ENCODE peak calls at places on chromosomes 11 and 22, in five cellular contexts. One of them, this sample, is unnamed.
A peak's percentile ranks its signal among the peaks of the same experiment; 100 is the strongest.

GRCh38 chr11:61960532-61960931 is 6.9 kb downstream of the FTH1 start:
- DNase-seq in foreskin fibroblast: no peak
- DNase-seq in psoas muscle: no peak
- DNase-seq in astrocyte of the cerebellum: no peak
- DNase-seq in mammary epithelial cell: no peak
- DNase-seq in this sample: no peak

GRCh38 chr22:17106161-17106784 is 14.9 kb downstream of the TMEM121B start:
- DNase-seq in foreskin fibroblast: no peak
- DNase-seq in astrocyte of the cerebellum: no peak
- DNase-seq in mammary epithelial cell: no peak
- DNase-seq in psoas muscle: no peak
- DNase-seq in this sample: no peak

GRCh38 chr11:61026121-61027031 is 54.9 kb downstream of the CD6 start:
- DNase-seq in astrocyte of the cerebellum: no peak
- DNase-seq in mammary epithelial cell: no peak
- DNase-seq in psoas muscle: no peak
- DNase-seq in foreskin fibroblast: no peak
- DNase-seq in this sample: no peak

GRCh38 chr22:37195921-37196320 is 7.9 kb upstream of the C1QTNF6 start:
- DNase-seq in foreskin fibroblast: no peak
- DNase-seq in psoas muscle: peak; percentile 40
- DNase-seq in astrocyte of the cerebellum: no peak
- DNase-seq in mammary epithelial cell: peak; percentile 65
- DNase-seq in this sample: no peak

GRCh38 chr22:17369553-17370035 is 334 bp downstream of the CECR2 start:
- DNase-seq in mammary epithelial cell: no peak
- DNase-seq in astrocyte of the cerebellum: no peak
- DNase-seq in foreskin fibroblast: peak; percentile 8
- DNase-seq in psoas muscle: peak; percentile 78
- DNase-seq in this sample: no peak

GRCh38 chr11:35615911-35616900 is 2.1 kb upstream of the FJX1 start:
- DNase-seq in foreskin fibroblast: peak; percentile 85
- DNase-seq in psoas muscle: no peak
- DNase-seq in mammary epithelial cell: no peak
- DNase-seq in astrocyte of the cerebellum: no peak
- DNase-seq in this sample: no peak

GRCh38 chr11:13463779-13464290 is 813 bp upstream of the BTBD10 start:
- DNase-seq in foreskin fibroblast: peak; percentile 44
- DNase-seq in mammary epithelial cell: no peak
- DNase-seq in astrocyte of the cerebellum: no peak
- DNase-seq in psoas muscle: no peak
- DNase-seq in this sample: no peak

GRCh38 chr22:35587447-35587870 is 29.7 kb downstream of the MB start:
- DNase-seq in psoas muscle: peak; percentile 94
- DNase-seq in astrocyte of the cerebellum: no peak
- DNase-seq in foreskin fibroblast: no peak
- DNase-seq in mammary epithelial cell: no peak
- DNase-seq in this sample: no peak

GRCh38 chr22:19679476-19680099 is 34.7 kb upstream of the SEPTIN5 start:
- DNase-seq in psoas muscle: peak; percentile 80
- DNase-seq in astrocyte of the cerebellum: no peak
- DNase-seq in foreskin fibroblast: peak; percentile 32
- DNase-seq in mammary epithelial cell: no peak
- DNase-seq in this sample: no peak

GRCh38 chr11:63997801-63998332 is 11.6 kb downstream of the OTUB1 start:
- DNase-seq in foreskin fibroblast: no peak
- DNase-seq in astrocyte of the cerebellum: no peak
- DNase-seq in mammary epithelial cell: no peak
- DNase-seq in psoas muscle: no peak
- DNase-seq in this sample: no peak

GRCh38 chr11:64000740-64001514 is 14.7 kb downstream of the OTUB1 start:
- DNase-seq in foreskin fibroblast: no peak
- DNase-seq in astrocyte of the cerebellum: no peak
- DNase-seq in mammary epithelial cell: no peak
- DNase-seq in psoas muscle: no peak
- DNase-seq in this sample: no peak

GRCh38 chr11:63998558-63999348 is 12.5 kb downstream of the OTUB1 start:
- DNase-seq in psoas muscle: no peak
- DNase-seq in mammary epithelial cell: peak; percentile 54
- DNase-seq in astrocyte of the cerebellum: no peak
- DNase-seq in foreskin fibroblast: no peak
- DNase-seq in this sample: no peak

GRCh38 chr11:64000026-64000739 is 13.9 kb downstream of the OTUB1 start:
- DNase-seq in astrocyte of the cerebellum: peak; percentile 23
- DNase-seq in foreskin fibroblast: peak; percentile 89
- DNase-seq in mammary epithelial cell: peak; percentile 35
- DNase-seq in psoas muscle: peak; percentile 86
- DNase-seq in this sample: no peak

GRCh38 chr11:63999349-64000025 is 13.2 kb downstream of the OTUB1 start:
- DNase-seq in astrocyte of the cerebellum: no peak
- DNase-seq in mammary epithelial cell: peak; percentile 89
- DNase-seq in psoas muscle: peak; percentile 71
- DNase-seq in foreskin fibroblast: peak; percentile 83
- DNase-seq in this sample: no peak
- H3K4me3 ChIP-seq in astrocyte of the cerebellum: peak overlapping the region; percentile 12
- H3K4me3 ChIP-seq in mammary epithelial cell: no peak overlapping the region
- H3K4me3 ChIP-seq in psoas muscle: peak overlapping the region; percentile 53
- H3K4me3 ChIP-seq in foreskin fibroblast: no peak overlapping the region
- H3K4me3 ChIP-seq in this sample: no peak overlapping the region

DNA sequence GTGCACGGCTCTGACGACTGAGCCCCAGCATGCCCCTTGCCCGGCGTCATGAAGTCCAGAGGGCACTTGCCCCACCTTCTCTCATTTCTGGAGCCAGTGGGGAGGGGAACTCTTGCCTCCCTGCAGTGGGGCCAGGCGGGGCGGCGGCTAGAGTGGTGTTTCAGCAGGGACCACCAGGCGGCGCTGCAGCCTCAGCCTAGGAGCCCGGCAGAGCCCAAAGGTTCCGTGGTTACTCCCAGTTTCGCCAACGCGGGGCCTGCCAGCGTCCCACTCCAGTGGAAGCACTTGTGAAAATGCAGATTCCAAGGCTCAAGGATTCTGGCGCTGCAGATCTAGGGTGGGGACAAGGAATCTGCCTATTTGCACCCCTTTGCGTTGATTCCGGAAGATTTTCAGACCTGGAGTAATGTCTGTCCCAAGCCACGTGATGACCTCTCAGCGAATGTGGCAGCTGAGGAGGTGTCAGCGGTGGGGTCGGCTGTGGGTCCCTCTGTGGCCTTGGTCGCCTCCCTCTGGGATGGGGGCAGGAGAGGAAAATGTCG is 55.7 kb downstream of the CD82 start:
- DNase-seq in mammary epithelial cell: no peak
- DNase-seq in psoas muscle: peak; percentile 85
- DNase-seq in astrocyte of the cerebellum: no peak
- DNase-seq in foreskin fibroblast: peak; percentile 77
- DNase-seq in this sample: no peak
- H3K4me3 ChIP-seq in mammary epithelial cell: no peak overlapping the region
- H3K4me3 ChIP-seq in psoas muscle: no peak overlapping the region
- H3K4me3 ChIP-seq in astrocyte of the cerebellum: no peak overlapping the region
- H3K4me3 ChIP-seq in foreskin fibroblast: no peak overlapping the region
- H3K4me3 ChIP-seq in this sample: no peak overlapping the region

GRCh38 chr11:117876341-117877119 is at the start of gene FXYD6:
- DNase-seq in mammary epithelial cell: no peak
- DNase-seq in foreskin fibroblast: peak; percentile 42
- DNase-seq in psoas muscle: no peak
- DNase-seq in astrocyte of the cerebellum: no peak
- DNase-seq in this sample: no peak
- H3K4me3 ChIP-seq in mammary epithelial cell: peak within 1 kb of the TSS; percentile 25
- H3K4me3 ChIP-seq in foreskin fibroblast: peak within 1 kb of the TSS; percentile 42
- H3K4me3 ChIP-seq in psoas muscle: peak within 1 kb of the TSS; percentile 68
- H3K4me3 ChIP-seq in astrocyte of the cerebellum: peak within 1 kb of the TSS; percentile 46
- H3K4me3 ChIP-seq in this sample: peak within 1 kb of the TSS; percentile 75

GRCh38 chr22:27615408-27615807 is 186.1 kb downstream of the MN1 start:
- DNase-seq in foreskin fibroblast: no peak
- DNase-seq in mammary epithelial cell: no peak
- DNase-seq in psoas muscle: no peak
- DNase-seq in astrocyte of the cerebellum: no peak
- DNase-seq in this sample: no peak

GRCh38 chr22:27612075-27612474 is 189.5 kb downstream of the MN1 start:
- DNase-seq in mammary epithelial cell: no peak
- DNase-seq in foreskin fibroblast: no peak
- DNase-seq in psoas muscle: no peak
- DNase-seq in astrocyte of the cerebellum: no peak
- DNase-seq in this sample: no peak

GRCh38 chr22:27613099-27614089 is 188.2 kb downstream of the MN1 start:
- DNase-seq in mammary epithelial cell: no peak
- DNase-seq in astrocyte of the cerebellum: no peak
- DNase-seq in foreskin fibroblast: no peak
- DNase-seq in psoas muscle: no peak
- DNase-seq in this sample: no peak

GRCh38 chr22:27616033-27616432 is 185.5 kb downstream of the MN1 start:
- DNase-seq in mammary epithelial cell: no peak
- DNase-seq in foreskin fibroblast: no peak
- DNase-seq in psoas muscle: no peak
- DNase-seq in astrocyte of the cerebellum: no peak
- DNase-seq in this sample: no peak

GRCh38 chr22:27614291-27615007 is 187.1 kb downstream of the MN1 start:
- DNase-seq in astrocyte of the cerebellum: no peak
- DNase-seq in psoas muscle: no peak
- DNase-seq in mammary epithelial cell: no peak
- DNase-seq in foreskin fibroblast: peak; percentile 5
- DNase-seq in this sample: no peak
- H3K4me3 ChIP-seq in astrocyte of the cerebellum: peak overlapping the region; percentile 16
- H3K4me3 ChIP-seq in psoas muscle: peak overlapping the region; percentile 52
- H3K4me3 ChIP-seq in mammary epithelial cell: no peak overlapping the region
- H3K4me3 ChIP-seq in foreskin fibroblast: no peak overlapping the region
- H3K4me3 ChIP-seq in this sample: peak overlapping the region; percentile 2

DNA sequence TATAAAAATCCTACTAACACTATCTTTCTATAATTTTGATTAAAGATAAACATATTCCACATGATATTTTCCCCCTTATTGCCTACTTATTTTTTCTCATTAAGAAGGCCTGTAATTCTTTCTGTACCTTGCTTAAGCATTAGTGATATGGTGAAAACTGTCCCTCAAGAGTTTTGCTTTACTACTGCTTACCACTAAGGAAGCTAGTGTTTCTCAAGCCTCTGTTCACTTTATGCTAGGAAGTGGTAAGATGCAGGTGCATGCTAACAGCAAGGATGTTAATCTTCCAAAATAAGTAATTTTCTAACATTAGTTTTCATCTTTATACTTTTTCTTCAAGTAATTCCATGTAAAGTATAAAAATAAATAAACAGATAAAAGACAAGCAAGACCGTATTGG is 731.2 kb upstream of the CNTN5 start:
- DNase-seq in foreskin fibroblast: no peak
- DNase-seq in mammary epithelial cell: no peak
- DNase-seq in psoas muscle: no peak
- DNase-seq in astrocyte of the cerebellum: no peak
- DNase-seq in this sample: no peak
- H3K4me3 ChIP-seq in foreskin fibroblast: no peak overlapping the region
- H3K4me3 ChIP-seq in mammary epithelial cell: no peak overlapping the region
- H3K4me3 ChIP-seq in psoas muscle: no peak overlapping the region
- H3K4me3 ChIP-seq in astrocyte of the cerebellum: no peak overlapping the region
- H3K4me3 ChIP-seq in this sample: no peak overlapping the region

DNA sequence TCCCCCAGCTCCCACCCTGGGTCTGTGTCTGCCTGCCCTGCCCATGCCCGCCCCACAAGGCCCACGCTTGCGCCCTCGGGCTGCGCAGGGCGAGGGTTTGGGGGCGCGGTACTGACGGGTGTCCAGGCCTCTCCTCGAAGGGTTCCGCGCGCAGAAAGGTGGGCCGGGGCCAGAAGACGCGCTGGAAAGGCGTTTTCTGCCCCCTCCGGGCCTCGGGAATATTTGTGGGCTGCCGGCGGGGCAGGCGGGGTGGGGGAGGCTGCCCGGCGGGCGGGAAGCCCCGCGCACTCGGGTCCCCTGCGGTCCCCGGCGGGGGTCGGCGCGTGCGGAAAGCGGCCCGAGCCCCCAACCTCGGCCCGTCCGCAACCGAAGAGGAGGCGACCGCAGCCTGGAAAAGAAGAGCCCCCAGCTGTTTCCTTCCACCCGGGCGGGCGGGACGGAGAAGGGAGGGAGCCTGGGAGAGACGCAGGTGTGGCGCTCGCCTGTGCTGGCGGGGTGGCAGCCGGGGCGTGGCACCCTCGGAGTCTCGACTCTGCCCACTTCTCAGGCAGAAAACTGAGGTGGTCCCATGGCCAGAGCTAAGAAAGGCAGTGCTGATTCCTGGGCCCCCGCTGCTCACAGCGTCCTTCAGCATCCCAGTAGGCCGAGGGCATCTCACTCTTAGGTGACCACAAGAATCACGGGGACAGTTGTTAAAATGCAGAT is 59.0 kb downstream of the THAP12 start:
- DNase-seq in psoas muscle: no peak
- DNase-seq in mammary epithelial cell: no peak
- DNase-seq in foreskin fibroblast: no peak
- DNase-seq in astrocyte of the cerebellum: no peak
- DNase-seq in this sample: no peak
- H3K4me3 ChIP-seq in psoas muscle: peak overlapping the region; percentile 42
- H3K4me3 ChIP-seq in mammary epithelial cell: no peak overlapping the region
- H3K4me3 ChIP-seq in foreskin fibroblast: no peak overlapping the region
- H3K4me3 ChIP-seq in astrocyte of the cerebellum: no peak overlapping the region
- H3K4me3 ChIP-seq in this sample: no peak overlapping the region

DNA sequence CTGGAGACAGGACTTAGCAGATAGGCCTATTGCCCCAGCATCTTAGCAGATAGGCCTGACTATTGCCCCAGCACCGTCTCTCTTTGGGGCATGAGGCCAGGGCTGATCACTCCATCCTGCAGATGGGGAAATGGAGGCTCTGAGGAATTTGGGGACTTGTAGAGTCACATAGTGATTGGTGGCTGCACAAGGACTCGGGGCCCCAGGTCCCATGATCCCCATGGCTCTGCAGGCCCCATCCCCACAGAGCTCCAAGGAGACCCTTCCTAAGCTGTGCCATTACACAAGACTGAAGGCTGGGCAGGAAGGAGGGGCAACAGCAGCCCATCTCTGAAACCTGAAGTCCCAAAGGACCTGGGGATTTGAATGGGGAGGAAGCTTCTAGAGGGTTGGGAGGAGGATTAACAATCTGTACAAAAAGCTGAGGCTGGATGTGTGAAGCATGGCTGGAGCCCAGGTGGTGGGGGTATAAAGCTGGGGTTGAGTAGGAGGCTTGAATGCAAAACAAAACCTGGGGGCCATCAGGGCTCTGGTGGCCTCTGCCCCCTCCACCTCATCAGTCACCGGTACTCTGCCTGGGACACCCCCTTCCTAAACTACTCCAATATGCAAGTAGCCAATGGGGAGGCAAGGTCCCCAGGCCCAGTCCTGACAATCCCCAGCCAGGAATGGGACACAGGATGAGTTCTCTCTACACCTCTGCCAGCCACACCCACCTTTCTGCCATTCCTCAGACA is 1.5 kb downstream of the ARAP1 start:
- DNase-seq in psoas muscle: peak; percentile 24
- DNase-seq in astrocyte of the cerebellum: no peak
- DNase-seq in mammary epithelial cell: no peak
- DNase-seq in foreskin fibroblast: no peak
- DNase-seq in this sample: no peak
- H3K4me3 ChIP-seq in psoas muscle: peak overlapping the region; percentile 84
- H3K4me3 ChIP-seq in astrocyte of the cerebellum: no peak overlapping the region
- H3K4me3 ChIP-seq in mammary epithelial cell: no peak overlapping the region
- H3K4me3 ChIP-seq in foreskin fibroblast: peak overlapping the region; percentile 84
- H3K4me3 ChIP-seq in this sample: no peak overlapping the region

DNA sequence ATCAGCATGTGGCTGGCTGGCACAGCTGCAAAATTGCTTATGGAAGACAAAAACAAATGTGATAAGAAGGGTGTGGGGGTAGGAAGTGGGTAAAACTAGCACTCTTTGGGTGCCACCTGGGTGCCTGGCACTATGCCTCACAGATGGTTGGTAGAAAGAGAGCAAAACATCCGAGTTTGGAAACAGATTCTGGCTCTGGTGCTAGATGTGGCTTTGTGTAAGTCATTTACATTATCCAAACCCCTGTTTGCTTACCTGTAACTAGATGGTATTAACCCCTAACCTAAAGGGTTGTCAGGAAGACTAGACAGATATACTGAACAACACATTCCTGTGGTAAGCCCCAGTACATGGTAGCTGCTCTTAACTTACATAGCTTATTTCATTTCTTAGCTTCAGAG is 905.6 kb downstream of the DLG2 start:
- DNase-seq in foreskin fibroblast: no peak
- DNase-seq in psoas muscle: no peak
- DNase-seq in mammary epithelial cell: no peak
- DNase-seq in astrocyte of the cerebellum: no peak
- DNase-seq in this sample: no peak
- H3K4me3 ChIP-seq in foreskin fibroblast: no peak overlapping the region
- H3K4me3 ChIP-seq in psoas muscle: peak overlapping the region; percentile 77
- H3K4me3 ChIP-seq in mammary epithelial cell: no peak overlapping the region
- H3K4me3 ChIP-seq in astrocyte of the cerebellum: no peak overlapping the region
- H3K4me3 ChIP-seq in this sample: no peak overlapping the region

This sample was measured in kidney epithelial cell.